ENCODE peak calls at places on chromosomes 12 and 14, in four cellular contexts. One of them, this sample, is unnamed.

GRCh38 chr12:64672925-64673409 is 62.7 kb downstream of the RASSF3 start:
- DNase-seq in breast epithelium: no peak
- DNase-seq in progenitor cell of endocrine pancreas: no peak
- DNase-seq in AG09319: no peak
- DNase-seq in this sample: no peak

GRCh38 chr14:21107360-21107781 is 6.5 kb downstream of the TMEM253 start:
- DNase-seq in breast epithelium: no peak
- DNase-seq in AG09319: no peak
- DNase-seq in progenitor cell of endocrine pancreas: no peak
- DNase-seq in this sample: no peak

GRCh38 chr14:22648506-22648905 is 4.4 kb upstream of the OR6J1 start:
- DNase-seq in breast epithelium: no peak
- DNase-seq in AG09319: no peak
- DNase-seq in progenitor cell of endocrine pancreas: no peak
- DNase-seq in this sample: no peak

GRCh38 chr14:63614964-63615363 is 26.7 kb downstream of the WDR89 start:
- DNase-seq in progenitor cell of endocrine pancreas: no peak
- DNase-seq in AG09319: no peak
- DNase-seq in breast epithelium: no peak
- DNase-seq in this sample: no peak

GRCh38 chr12:84642201-84642600 is 270.4 kb downstream of the SLC6A15 start:
- DNase-seq in breast epithelium: no peak
- DNase-seq in AG09319: peak; percentile 54
- DNase-seq in progenitor cell of endocrine pancreas: no peak
- DNase-seq in this sample: no peak

GRCh38 chr14:99575043-99576023 is 28.7 kb downstream of the CCDC85C start:
- DNase-seq in breast epithelium: peak; percentile 80
- DNase-seq in progenitor cell of endocrine pancreas: no peak
- DNase-seq in AG09319: no peak
- DNase-seq in this sample: no peak

GRCh38 chr14:105879503-105879866 is 353.1 kb downstream of the TMEM121 start:
- DNase-seq in progenitor cell of endocrine pancreas: no peak
- DNase-seq in AG09319: no peak
- DNase-seq in breast epithelium: no peak
- DNase-seq in this sample: no peak

GRCh38 chr12:82627799-82628198 is 58.9 kb upstream of the TMTC2 start:
- DNase-seq in progenitor cell of endocrine pancreas: no peak
- DNase-seq in breast epithelium: no peak
- DNase-seq in AG09319: no peak
- DNase-seq in this sample: no peak

GRCh38 chr12:48940181-48940580 is 14.9 kb upstream of the FKBP11 start:
- DNase-seq in AG09319: no peak
- DNase-seq in breast epithelium: no peak
- DNase-seq in progenitor cell of endocrine pancreas: no peak
- DNase-seq in this sample: no peak

GRCh38 chr12:86551146-86551571 is 295.0 kb upstream of the MGAT4C start:
- DNase-seq in breast epithelium: no peak
- DNase-seq in progenitor cell of endocrine pancreas: no peak
- DNase-seq in AG09319: no peak
- DNase-seq in this sample: no peak

GRCh38 chr12:92244036-92244435 is 98.4 kb upstream of the BTG1 start:
- DNase-seq in progenitor cell of endocrine pancreas: no peak
- DNase-seq in breast epithelium: no peak
- DNase-seq in AG09319: peak; percentile 8
- DNase-seq in this sample: no peak

GRCh38 chr14:57150449-57150848 is 118.3 kb downstream of the EXOC5 start:
- DNase-seq in progenitor cell of endocrine pancreas: no peak
- DNase-seq in breast epithelium: no peak
- DNase-seq in AG09319: no peak
- DNase-seq in this sample: no peak

GRCh38 chr14:90126260-90126659 is 64.5 kb downstream of the KCNK13 start:
- DNase-seq in breast epithelium: no peak
- DNase-seq in AG09319: no peak
- DNase-seq in progenitor cell of endocrine pancreas: no peak
- DNase-seq in this sample: no peak

GRCh38 chr14:99327050-99327449 is 55.1 kb upstream of the BCL11B start:
- DNase-seq in AG09319: no peak
- DNase-seq in breast epithelium: no peak
- DNase-seq in progenitor cell of endocrine pancreas: no peak
- DNase-seq in this sample: no peak

GRCh38 chr14:49297102-49297501 is 289.1 kb downstream of the RPS29 start:
- DNase-seq in AG09319: no peak
- DNase-seq in progenitor cell of endocrine pancreas: no peak
- DNase-seq in breast epithelium: no peak
- DNase-seq in this sample: no peak

GRCh38 chr12:121535150-121536057 is 45.4 kb downstream of the KDM2B start:
- DNase-seq in breast epithelium: no peak
- DNase-seq in progenitor cell of endocrine pancreas: no peak
- DNase-seq in AG09319: no peak
- DNase-seq in this sample: no peak

GRCh38 chr12:129961111-129961510 is 57.3 kb upstream of the TMEM132D start:
- DNase-seq in breast epithelium: no peak
- DNase-seq in AG09319: no peak
- DNase-seq in progenitor cell of endocrine pancreas: no peak
- DNase-seq in this sample: no peak

GRCh38 chr14:99562848-99563748 is 40.9 kb downstream of the CCDC85C start:
- DNase-seq in progenitor cell of endocrine pancreas: peak; percentile 89
- DNase-seq in AG09319: no peak
- DNase-seq in breast epithelium: peak; percentile 83
- DNase-seq in this sample: no peak

GRCh38 chr14:105437723-105438500 is 18.3 kb downstream of the MTA1 start:
- DNase-seq in AG09319: no peak
- DNase-seq in breast epithelium: no peak
- DNase-seq in progenitor cell of endocrine pancreas: no peak
- DNase-seq in this sample: no peak

GRCh38 chr14:96098309-96098998 is 59.3 kb downstream of the C14orf132 start:
- DNase-seq in AG09319: no peak
- DNase-seq in breast epithelium: no peak
- DNase-seq in progenitor cell of endocrine pancreas: peak; percentile 22
- DNase-seq in this sample: no peak

GRCh38 chr14:94632305-94632590 is 20.1 kb downstream of the SERPINA3 start:
- DNase-seq in progenitor cell of endocrine pancreas: no peak
- DNase-seq in breast epithelium: no peak
- DNase-seq in AG09319: no peak
- DNase-seq in this sample: no peak

GRCh38 chr12:12726543-12727093 is 9.4 kb downstream of the CDKN1B start:
- DNase-seq in AG09319: no peak
- DNase-seq in breast epithelium: no peak
- DNase-seq in progenitor cell of endocrine pancreas: no peak
- DNase-seq in this sample: no peak

GRCh38 chr12:65895759-65896656 is 71.7 kb downstream of the HMGA2 start:
- DNase-seq in progenitor cell of endocrine pancreas: no peak
- DNase-seq in AG09319: no peak
- DNase-seq in breast epithelium: no peak
- DNase-seq in this sample: no peak

GRCh38 chr12:29547151-29547561 is 49.7 kb upstream of the OVCH1 start:
- DNase-seq in breast epithelium: no peak
- DNase-seq in AG09319: peak; percentile 84
- DNase-seq in progenitor cell of endocrine pancreas: no peak
- DNase-seq in this sample: no peak

GRCh38 chr12:15590180-15590826 is 198.9 kb downstream of the EPS8 start:
- DNase-seq in progenitor cell of endocrine pancreas: peak; percentile 43
- DNase-seq in AG09319: no peak
- DNase-seq in breast epithelium: no peak
- DNase-seq in this sample: no peak

GRCh38 chr12:52515927-52516831 is 4.0 kb downstream of the KRT5 start:
- DNase-seq in breast epithelium: no peak
- DNase-seq in AG09319: no peak
- DNase-seq in progenitor cell of endocrine pancreas: peak; percentile 2
- DNase-seq in this sample: no peak

GRCh38 chr12:59708059-59708458 is 112.2 kb downstream of the SLC16A7 start:
- DNase-seq in breast epithelium: no peak
- DNase-seq in progenitor cell of endocrine pancreas: no peak
- DNase-seq in AG09319: peak; percentile 7
- DNase-seq in this sample: no peak

GRCh38 chr12:92649511-92650227 is 53.1 kb upstream of the PLEKHG7 start:
- DNase-seq in progenitor cell of endocrine pancreas: peak; percentile 44
- DNase-seq in AG09319: peak; percentile 73
- DNase-seq in breast epithelium: no peak
- DNase-seq in this sample: peak; percentile 26

GRCh38 chr14:64848239-64848638 is 31.5 kb downstream of the SPTB start:
- DNase-seq in AG09319: no peak
- DNase-seq in breast epithelium: no peak
- DNase-seq in progenitor cell of endocrine pancreas: no peak
- DNase-seq in this sample: no peak

GRCh38 chr12:111330800-111331752 is 37.8 kb downstream of the PHETA1 start:
- DNase-seq in AG09319: peak; percentile 15
- DNase-seq in progenitor cell of endocrine pancreas: no peak
- DNase-seq in breast epithelium: no peak
- DNase-seq in this sample: no peak

GRCh38 chr14:102231476-102232347 is 73.3 kb downstream of the MOK start:
- DNase-seq in progenitor cell of endocrine pancreas: no peak
- DNase-seq in AG09319: no peak
- DNase-seq in breast epithelium: no peak
- DNase-seq in this sample: no peak

GRCh38 chr12:130916251-130916911 is 37.3 kb upstream of the ADGRD1 start:
- DNase-seq in progenitor cell of endocrine pancreas: peak; percentile 29
- DNase-seq in breast epithelium: no peak
- DNase-seq in AG09319: no peak
- DNase-seq in this sample: no peak

GRCh38 chr12:47988073-47989022 is 15.9 kb downstream of the COL2A1 start:
- DNase-seq in AG09319: no peak
- DNase-seq in breast epithelium: peak; percentile 15
- DNase-seq in progenitor cell of endocrine pancreas: no peak
- DNase-seq in this sample: no peak

GRCh38 chr12:121830588-121831265 is 26.9 kb downstream of the SETD1B start:
- DNase-seq in progenitor cell of endocrine pancreas: no peak
- DNase-seq in AG09319: no peak
- DNase-seq in breast epithelium: no peak
- DNase-seq in this sample: no peak

GRCh38 chr12:129372348-129372747 is 519.1 kb downstream of the GLT1D1 start:
- DNase-seq in progenitor cell of endocrine pancreas: no peak
- DNase-seq in AG09319: no peak
- DNase-seq in breast epithelium: no peak
- DNase-seq in this sample: no peak

GRCh38 chr14:75088153-75088552 is 18.7 kb downstream of the ZC2HC1C start:
- DNase-seq in breast epithelium: no peak
- DNase-seq in progenitor cell of endocrine pancreas: no peak
- DNase-seq in AG09319: no peak
- DNase-seq in this sample: no peak

GRCh38 chr14:75088566-75089373 is 19.3 kb downstream of the ZC2HC1C start:
- DNase-seq in AG09319: no peak
- DNase-seq in progenitor cell of endocrine pancreas: peak; percentile 37
- DNase-seq in breast epithelium: no peak
- DNase-seq in this sample: no peak

GRCh38 chr14:75083271-75083670 is 13.8 kb downstream of the ZC2HC1C start:
- DNase-seq in breast epithelium: no peak
- DNase-seq in progenitor cell of endocrine pancreas: no peak
- DNase-seq in AG09319: no peak
- DNase-seq in this sample: no peak

GRCh38 chr14:75081835-75082234 is 12.4 kb downstream of the ZC2HC1C start:
- DNase-seq in AG09319: no peak
- DNase-seq in breast epithelium: no peak
- DNase-seq in progenitor cell of endocrine pancreas: no peak
- DNase-seq in this sample: no peak

GRCh38 chr14:75084513-75084912 is 15.1 kb downstream of the ZC2HC1C start:
- DNase-seq in breast epithelium: no peak
- DNase-seq in AG09319: no peak
- DNase-seq in progenitor cell of endocrine pancreas: no peak
- DNase-seq in this sample: no peak
- TF ChIP-seq CTCF in breast epithelium: no peak
- TF ChIP-seq CTCF in AG09319: peak; percentile 14
- TF ChIP-seq CTCF in progenitor cell of endocrine pancreas: no peak
- TF ChIP-seq CTCF in this sample: no peak

DNA sequence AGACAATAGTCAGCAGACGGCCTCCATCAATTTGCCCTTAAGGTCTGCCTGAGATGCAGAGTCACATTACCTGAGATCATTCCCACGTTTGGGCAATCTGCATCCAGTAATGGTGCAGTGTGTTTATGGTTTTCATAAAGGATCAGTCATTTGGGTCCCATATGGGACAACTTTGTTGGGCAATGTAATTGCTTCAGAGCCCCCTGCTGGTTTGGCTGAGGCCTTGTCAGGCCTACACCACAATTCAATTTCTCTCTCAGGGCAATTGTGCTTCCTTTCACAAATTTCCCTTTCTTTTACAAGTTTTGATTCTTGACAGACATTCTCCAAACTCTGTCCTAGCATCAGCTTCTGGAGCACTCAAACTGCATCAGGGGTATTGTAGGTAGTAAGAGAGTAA is 191.2 kb upstream of the SSTR1 start:
- DNase-seq in breast epithelium: no peak
- DNase-seq in progenitor cell of endocrine pancreas: no peak
- DNase-seq in AG09319: no peak
- DNase-seq in this sample: no peak
- TF ChIP-seq CTCF in breast epithelium: no peak
- TF ChIP-seq CTCF in progenitor cell of endocrine pancreas: peak; percentile 37
- TF ChIP-seq CTCF in AG09319: peak; percentile 7
- TF ChIP-seq CTCF in this sample: no peak

GRCh38 chr12:108098374-108098773 is 30.7 kb upstream of the WSCD2 start:
- DNase-seq in progenitor cell of endocrine pancreas: no peak
- DNase-seq in breast epithelium: no peak
- DNase-seq in AG09319: no peak
- DNase-seq in this sample: no peak

GRCh38 chr12:108099778-108100177 is 29.3 kb upstream of the WSCD2 start:
- DNase-seq in progenitor cell of endocrine pancreas: no peak
- DNase-seq in breast epithelium: no peak
- DNase-seq in AG09319: no peak
- DNase-seq in this sample: no peak

GRCh38 chr12:108101605-108102175 is 27.4 kb upstream of the WSCD2 start:
- DNase-seq in progenitor cell of endocrine pancreas: no peak
- DNase-seq in breast epithelium: no peak
- DNase-seq in AG09319: no peak
- DNase-seq in this sample: no peak

GRCh38 chr12:108097160-108097911 is 31.8 kb upstream of the WSCD2 start:
- DNase-seq in progenitor cell of endocrine pancreas: no peak
- DNase-seq in AG09319: no peak
- DNase-seq in breast epithelium: no peak
- DNase-seq in this sample: no peak

GRCh38 chr12:108099085-108099484 is 30.0 kb upstream of the WSCD2 start:
- DNase-seq in progenitor cell of endocrine pancreas: no peak
- DNase-seq in AG09319: no peak
- DNase-seq in breast epithelium: no peak
- DNase-seq in this sample: no peak
- TF ChIP-seq CTCF in progenitor cell of endocrine pancreas: no peak
- TF ChIP-seq CTCF in AG09319: peak; percentile 10
- TF ChIP-seq CTCF in breast epithelium: no peak
- TF ChIP-seq CTCF in this sample: no peak

GRCh38 chr12:107318554-107318803 is 225.1 kb upstream of the CRY1 start:
- DNase-seq in progenitor cell of endocrine pancreas: no peak
- DNase-seq in breast epithelium: no peak
- DNase-seq in AG09319: no peak
- DNase-seq in this sample: no peak

GRCh38 chr12:107319536-107320030 is 226.2 kb upstream of the CRY1 start:
- DNase-seq in breast epithelium: no peak
- DNase-seq in AG09319: no peak
- DNase-seq in progenitor cell of endocrine pancreas: no peak
- DNase-seq in this sample: no peak

GRCh38 chr12:107320031-107320928 is 226.9 kb upstream of the CRY1 start:
- DNase-seq in breast epithelium: no peak
- DNase-seq in progenitor cell of endocrine pancreas: no peak
- DNase-seq in AG09319: no peak
- DNase-seq in this sample: no peak

GRCh38 chr12:107318804-107319535 is 225.6 kb upstream of the CRY1 start:
- DNase-seq in AG09319: no peak
- DNase-seq in breast epithelium: no peak
- DNase-seq in progenitor cell of endocrine pancreas: peak; percentile 23
- DNase-seq in this sample: no peak

GRCh38 chr12:107317751-107318553 is 224.6 kb upstream of the CRY1 start:
- DNase-seq in progenitor cell of endocrine pancreas: peak; percentile 82
- DNase-seq in AG09319: peak; percentile 55
- DNase-seq in breast epithelium: peak; percentile 82
- DNase-seq in this sample: peak; percentile 27
- TF ChIP-seq CTCF in progenitor cell of endocrine pancreas: peak; percentile 57
- TF ChIP-seq CTCF in AG09319: no peak
- TF ChIP-seq CTCF in breast epithelium: no peak
- TF ChIP-seq CTCF in this sample: no peak